ENCODE peak calls at places on chromosomes 3 and 15, in ten cellular contexts. H is thoracic aorta; V is foreskin keratinocyte; F is effector memory CD4-positive, alpha-beta T cell; P is body of pancreas; B is GM23338; A is breast epithelium; S is GM23248; I is iPS DF 6.9; D is heart right ventricle. O is an unnamed sample.

GRCh38 chr15:27358751-27359434 is 387.9 kb downstream of the GABRG3 start:
- DNase-seq in H (no peak), V (no peak), F (no peak), P (peak), B (peak), A (no peak), S (peak), I (peak), D (no peak), O (no peak)

GRCh38 chr3:170414202-170414663 is 4.4 kb upstream of the CLDN11 start:
- DNase-seq in H (no peak), V (peak), F (no peak), P (peak), B (peak), A (peak), S (peak), I (no peak), D (peak), O (no peak)

GRCh38 chr3:134795776-134796312 is 784 bp downstream of the EPHB1 start:
- DNase-seq in H (no peak), V (peak), F (no peak), P (no peak), B (peak), A (no peak), S (peak), I (no peak), D (no peak), O (no peak)

GRCh38 chr3:27756877-27757276 is 34.8 kb upstream of the EOMES start:
- DNase-seq in H (no peak), V (peak), F (no peak), P (no peak), B (no peak), A (no peak), S (peak), I (no peak), D (no peak), O (peak)

GRCh38 chr3:101042996-101043686 is 49.9 kb upstream of the ABI3BP start:
- DNase-seq in H (no peak), V (no peak), F (no peak), P (no peak), B (no peak), A (no peak), S (peak), I (no peak), D (no peak), O (no peak)

GRCh38 chr3:43214616-43215015 is 71.7 kb upstream of the SNRK start:
- DNase-seq in H (no peak), V (peak), F (no peak), P (no peak), B (no peak), A (no peak), S (peak), I (no peak), D (no peak), O (peak)

GRCh38 chr3:174253221-174253620 is 605.9 kb upstream of the NAALADL2 start:
- DNase-seq in H (no peak), V (no peak), F (no peak), P (no peak), B (no peak), A (no peak), S (no peak), I (no peak), D (no peak), O (no peak)

GRCh38 chr3:49415931-49416601 is 3.8 kb downstream of the TCTA start:
- DNase-seq in H (no peak), V (no peak), F (peak), P (no peak), B (no peak), A (no peak), S (no peak), I (no peak), D (no peak), O (no peak)

GRCh38 chr15:52306270-52306669 is 10.7 kb upstream of the MYO5C start:
- DNase-seq in H (no peak), V (peak), F (no peak), P (no peak), B (no peak), A (no peak), S (peak), I (no peak), D (no peak), O (peak)

GRCh38 chr3:87006844-87007439 is 16.0 kb upstream of the VGLL3 start:
- DNase-seq in H (no peak), V (no peak), F (no peak), P (no peak), B (peak), A (no peak), S (peak), I (no peak), D (no peak), O (no peak)

GRCh38 chr15:60804986-60805949 is 326.3 kb upstream of the ICE2 start:
- DNase-seq in H (peak), V (peak), F (no peak), P (peak), B (peak), A (no peak), S (peak), I (peak), D (peak), O (no peak)

GRCh38 chr15:35136552-35136951 is 51.5 kb upstream of the NANOGP8 start:
- DNase-seq in H (no peak), V (no peak), F (no peak), P (no peak), B (no peak), A (no peak), S (no peak), I (no peak), D (no peak), O (no peak)

GRCh38 chr3:149763565-149763964 is 11.3 kb upstream of the COMMD2 start:
- DNase-seq in H (no peak), V (no peak), F (no peak), P (no peak), B (no peak), A (no peak), S (no peak), I (no peak), D (no peak), O (no peak)

GRCh38 chr15:64597469-64597806 is 137.1 kb downstream of the ZNF609 start:
- DNase-seq in H (no peak), V (no peak), F (no peak), P (no peak), B (no peak), A (no peak), S (no peak), I (no peak), D (no peak), O (no peak)

GRCh38 chr3:151974067-151974466 is 100.6 kb downstream of the SUCNR1 start:
- DNase-seq in H (no peak), V (no peak), F (no peak), P (no peak), B (no peak), A (no peak), S (peak), I (no peak), D (no peak), O (no peak)

GRCh38 chr15:48794697-48795134 is 16.2 kb downstream of the CEP152 start:
- DNase-seq in H (no peak), V (peak), F (no peak), P (no peak), B (no peak), A (no peak), S (peak), I (no peak), D (no peak), O (no peak)

GRCh38 chr3:145767909-145768308 is 393.1 kb downstream of the PLOD2 start:
- DNase-seq in H (no peak), V (no peak), F (no peak), P (no peak), B (peak), A (no peak), S (peak), I (no peak), D (no peak), O (no peak)

GRCh38 chr3:39208463-39209055 is 16.2 kb upstream of the XIRP1 start:
- DNase-seq in H (no peak), V (peak), F (no peak), P (peak), B (peak), A (no peak), S (peak), I (peak), D (peak), O (no peak)

GRCh38 chr3:113531826-113532697 is at the start of gene SIDT1:
- DNase-seq in H (no peak), V (no peak), F (peak), P (peak), B (peak), A (no peak), S (peak), I (no peak), D (no peak), O (no peak)

GRCh38 chr3:11556851-11557644 is 86.7 kb downstream of the VGLL4 start:
- DNase-seq in H (no peak), V (no peak), F (no peak), P (peak), B (no peak), A (no peak), S (peak), I (no peak), D (peak), O (no peak)

GRCh38 chr3:13019243-13019701 is 54.0 kb downstream of the IQSEC1 start:
- DNase-seq in H (no peak), V (peak), F (no peak), P (no peak), B (peak), A (no peak), S (peak), I (peak), D (peak), O (no peak)

GRCh38 chr3:15797600-15798303 is at the start of gene ANKRD28:
- DNase-seq in H (no peak), V (peak), F (no peak), P (no peak), B (peak), A (no peak), S (peak), I (no peak), D (no peak), O (peak)

GRCh38 chr15:51602484-51602883 is 20.1 kb downstream of the DMXL2 start:
- DNase-seq in H (no peak), V (no peak), F (no peak), P (no peak), B (no peak), A (no peak), S (no peak), I (no peak), D (no peak), O (no peak)

GRCh38 chr3:52845691-52846426 is 11.0 kb upstream of the MUSTN1 start:
- DNase-seq in H (no peak), V (no peak), F (no peak), P (peak), B (peak), A (no peak), S (peak), I (no peak), D (peak), O (no peak)

GRCh38 chr3:105938101-105938500 is 69.3 kb upstream of the CBLB start:
- DNase-seq in H (no peak), V (no peak), F (no peak), P (no peak), B (peak), A (no peak), S (peak), I (no peak), D (peak), O (no peak)

GRCh38 chr15:71784719-71785118 is 25.6 kb upstream of the NR2E3 start:
- DNase-seq in H (no peak), V (no peak), F (no peak), P (peak), B (peak), A (no peak), S (no peak), I (no peak), D (no peak), O (no peak)

GRCh38 chr3:71240035-71240434 is 343.5 kb downstream of the FOXP1 start:
- DNase-seq in H (no peak), V (no peak), F (no peak), P (no peak), B (no peak), A (no peak), S (no peak), I (no peak), D (peak), O (no peak)

GRCh38 chr3:68017069-68017468 is 362.7 kb upstream of the SUCLG2 start:
- DNase-seq in H (no peak), V (no peak), F (no peak), P (no peak), B (peak), A (no peak), S (no peak), I (no peak), D (no peak), O (no peak)

DNA sequence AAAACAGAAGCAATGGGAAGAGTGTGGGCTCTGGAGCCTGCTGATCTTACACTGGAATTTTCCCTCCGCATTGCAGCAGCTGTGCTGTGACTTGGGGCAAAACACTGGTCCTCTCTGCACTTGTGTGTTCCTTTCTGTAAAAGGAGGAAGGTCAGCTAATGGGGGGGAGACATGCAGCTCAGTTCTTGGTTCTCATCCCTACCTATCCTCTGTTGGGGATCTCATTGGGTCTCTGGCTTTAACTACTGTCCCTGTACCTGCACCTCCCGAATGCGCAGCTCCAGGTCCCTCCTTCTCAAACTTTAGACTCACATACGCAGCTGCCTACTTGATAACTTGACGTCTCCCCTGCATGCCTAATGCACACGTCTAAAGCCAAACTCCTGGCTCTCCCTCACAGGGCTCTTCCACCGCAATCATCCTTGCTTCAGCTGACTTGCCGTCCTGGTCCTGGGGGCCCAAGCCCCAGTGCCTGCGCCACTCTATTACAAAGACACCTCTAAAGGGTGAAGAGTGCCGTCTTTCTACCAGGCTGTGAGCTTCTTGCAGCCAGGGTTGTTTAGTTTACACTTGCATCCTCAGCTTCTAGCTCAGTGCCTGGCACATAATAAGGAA is 5.9 kb upstream of the TMEM44 start:
- DNase-seq in H (no peak), V (no peak), F (no peak), P (no peak), B (no peak), A (no peak), S (no peak), I (no peak), D (no peak), O (no peak)
- H3K27ac ChIP-seq in H (no peak), V (no peak), F (no peak), P (no peak), B (no peak), A (no peak), S (no peak), I (no peak), D (peak), O (no peak)

DNA sequence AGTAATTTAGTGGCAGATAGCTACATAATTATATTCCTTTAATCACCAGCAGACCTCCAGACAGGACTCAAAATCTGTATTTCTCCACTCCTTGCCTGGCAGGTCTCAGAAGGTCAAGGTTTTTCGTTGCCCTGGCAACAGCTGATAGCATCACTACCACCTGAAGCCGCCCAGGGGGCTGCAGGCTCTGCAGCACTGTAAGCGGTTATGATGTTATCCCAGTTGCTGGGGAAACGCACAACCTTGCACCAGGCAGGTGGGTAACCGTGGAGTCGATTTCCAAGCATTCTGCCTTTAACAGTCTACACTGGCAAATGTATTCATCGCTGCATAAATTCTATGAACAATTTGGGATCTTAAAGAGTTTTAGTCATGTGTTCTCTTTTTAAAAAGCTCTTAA is 756.3 kb downstream of the NTRK3 start:
- DNase-seq in H (no peak), V (no peak), F (no peak), P (no peak), B (peak), A (no peak), S (no peak), I (no peak), D (no peak), O (no peak)
- H3K27ac ChIP-seq in H (no peak), V (no peak), F (no peak), P (no peak), B (no peak), A (no peak), S (no peak), I (no peak), D (no peak), O (no peak)

GRCh38 chr3:185933374-185933950 is 4.4 kb downstream of the TRA2B start:
- DNase-seq in H (no peak), V (no peak), F (no peak), P (no peak), B (no peak), A (no peak), S (no peak), I (no peak), D (no peak), O (no peak)
- H3K27ac ChIP-seq in H (no peak), V (peak), F (peak), P (peak), B (no peak), A (peak), S (peak), I (no peak), D (no peak), O (peak)

GRCh38 chr15:28918141-28918983 is 32.6 kb downstream of the APBA2 start:
- DNase-seq in H (no peak), V (no peak), F (no peak), P (no peak), B (peak), A (no peak), S (no peak), I (peak), D (no peak), O (no peak)

GRCh38 chr15:28919679-28920655 is 34.2 kb downstream of the APBA2 start:
- DNase-seq in H (no peak), V (no peak), F (no peak), P (no peak), B (no peak), A (no peak), S (no peak), I (no peak), D (no peak), O (no peak)

GRCh38 chr15:28920781-28921331 is 35.1 kb downstream of the APBA2 start:
- DNase-seq in H (no peak), V (no peak), F (no peak), P (no peak), B (no peak), A (no peak), S (no peak), I (no peak), D (no peak), O (no peak)

GRCh38 chr15:28917791-28918140 is 32.0 kb downstream of the APBA2 start:
- DNase-seq in H (no peak), V (no peak), F (no peak), P (no peak), B (no peak), A (no peak), S (no peak), I (no peak), D (no peak), O (no peak)

DNA sequence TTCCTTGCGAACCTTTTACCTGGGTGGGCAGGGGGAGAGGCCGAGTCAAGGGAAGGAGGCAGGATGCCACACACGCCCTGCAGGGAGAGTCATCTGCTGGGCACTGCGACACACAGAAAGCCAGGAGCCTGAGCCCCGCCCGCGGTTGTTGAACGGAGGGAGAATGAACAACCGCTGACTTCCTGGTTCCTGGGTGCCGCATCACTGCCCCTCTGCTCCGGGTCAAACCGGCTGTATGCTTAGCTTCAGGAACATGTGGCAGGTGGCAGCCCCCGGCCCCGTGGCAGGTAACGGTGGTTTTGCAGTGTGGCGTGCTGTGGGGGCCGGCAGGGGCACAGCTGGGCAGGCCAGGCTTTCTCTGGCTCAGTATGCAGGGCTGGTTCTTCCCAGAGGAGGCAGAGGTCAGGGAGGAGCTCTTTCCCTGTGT is 33.4 kb downstream of the APBA2 start:
- DNase-seq in H (no peak), V (no peak), F (no peak), P (no peak), B (peak), A (no peak), S (no peak), I (no peak), D (no peak), O (no peak)
- H3K27ac ChIP-seq in H (no peak), V (no peak), F (no peak), P (no peak), B (no peak), A (no peak), S (no peak), I (no peak), D (no peak), O (no peak)

O was measured in epithelial cell of prostate.